ENCODE peak calls at places on chromosomes 2 and 18, in ten cellular contexts. H is stimulated activated CD4-positive, alpha-beta T cell treated with anti-CD3 and anti-CD28 coated beads, Interleukin-15, amount 100 ng/mL, for 1 hour; K is omental fat pad; U is stimulated activated naive CD8-positive, alpha-beta T cell treated with anti-CD3 and anti-CD28 coated beads, Interleukin-15, amount 100 ng/mL, for 72 hours; A is KG1; B is mesendoderm; N is activated naive CD8-positive, alpha-beta T cell treated with anti-CD3 and anti-CD28 coated beads, Interleukin-2, amount 50 U/mL, for 24 hours; R is NAMALWA; W is foreskin fibroblast; S is lung microvascular endothelial cell. C is an unnamed sample.

GRCh38 chr2:198127627-198128026 is 323.2 kb downstream of the PLCL1 start:
- DNase-seq in N (peak), R (peak), S (peak), K (no peak), A (peak), U (peak), H (peak), B (peak), W (peak), C (peak)

GRCh38 chr2:218852911-218853667 is 6.5 kb upstream of the WNT6 start:
- DNase-seq in A (peak), B (peak), N (peak), K (peak), S (peak), W (peak), R (peak), H (peak), U (peak), C (peak)

GRCh38 chr2:143524001-143524608 is 394.9 kb downstream of the ARHGAP15 start:
- DNase-seq in H (no peak), W (peak), K (no peak), A (no peak), R (no peak), N (no peak), U (no peak), B (no peak), S (no peak), C (no peak)

GRCh38 chr2:218030409-218031195 is 27.8 kb upstream of the TNS1 start:
- DNase-seq in R (no peak), S (no peak), B (no peak), H (no peak), K (no peak), U (peak), N (no peak), W (no peak), A (no peak), C (no peak)

GRCh38 chr2:179963626-179964025 is 43.5 kb downstream of the CWC22 start:
- DNase-seq in R (no peak), K (no peak), N (no peak), B (no peak), H (no peak), W (peak), A (no peak), S (no peak), U (no peak), C (no peak)

GRCh38 chr2:183078467-183079334 is at the start of gene DUSP19:
- DNase-seq in W (peak), K (peak), N (peak), H (peak), A (peak), U (peak), R (peak), S (peak), B (peak), C (peak)

GRCh38 chr2:203567786-203568185 is 32.7 kb upstream of the RAPH1 start:
- DNase-seq in N (no peak), A (no peak), S (no peak), H (no peak), R (no peak), K (no peak), U (no peak), W (no peak), B (no peak), C (no peak)

GRCh38 chr18:22998336-22998735 is 65.2 kb downstream of the RBBP8 start:
- DNase-seq in B (peak), S (no peak), U (no peak), R (no peak), W (no peak), H (no peak), A (no peak), K (no peak), N (no peak), C (no peak)